ENCODE peak calls at places on chromosomes 7 and 10, in nine cellular contexts. B is AG10803; D is cardiac fibroblast; W is NCI-H1092; X is amniotic epithelial cell; T is fibroblast of mammary gland; E is activated CD8-positive, alpha-beta memory T cell treated with anti-CD3 and anti-CD28 coated beads, Interleukin-2, amount 50 U/mL, for 48 hours; H is GM23248; I is COR-L47. F is an unnamed sample.

GRCh38 chr10:120943542-120943941 is 92.4 kb downstream of the WDR11 start:
- DNase-seq in B (no peak), X (no peak), D (no peak), T (no peak), I (no peak), W (no peak), H (no peak), E (no peak), F (no peak)

GRCh38 chr7:130329466-130329865 is 15.2 kb upstream of the CPA5 start:
- DNase-seq in W (no peak), T (no peak), D (no peak), H (no peak), I (no peak), B (no peak), X (peak), E (no peak), F (no peak)

GRCh38 chr7:99997545-99998137 is 17.8 kb upstream of the ZKSCAN1 start:
- DNase-seq in W (peak), X (peak), E (peak), B (peak), T (peak), I (no peak), D (peak), H (peak), F (peak)

GRCh38 chr10:35005868-35006267 is 84.3 kb downstream of the CUL2 start:
- DNase-seq in E (no peak), D (peak), B (peak), T (peak), W (no peak), H (peak), X (peak), I (no peak), F (no peak)

GRCh38 chr10:80165173-80165572 is 32.6 kb downstream of the PLAC9 start:
- DNase-seq in E (no peak), D (peak), X (peak), T (peak), W (no peak), H (peak), B (no peak), I (no peak), F (no peak)

GRCh38 chr7:70178787-70179186 is 580.5 kb downstream of the AUTS2 start:
- DNase-seq in E (no peak), W (no peak), B (peak), X (no peak), I (peak), H (peak), T (peak), D (no peak), F (no peak)

GRCh38 chr10:6114299-6114698 is 25.5 kb downstream of the RBM17 start:
- DNase-seq in H (peak), W (no peak), I (no peak), E (no peak), D (no peak), T (no peak), X (peak), B (peak), F (no peak)

GRCh38 chr10:343231-344215 is 208.3 kb downstream of the ZMYND11 start:
- DNase-seq in W (no peak), X (no peak), H (no peak), E (peak), D (no peak), B (no peak), T (no peak), I (no peak), F (no peak)

GRCh38 chr7:44075296-44076075 is 6.8 kb downstream of the POLM start:
- DNase-seq in X (no peak), W (no peak), D (no peak), I (no peak), B (no peak), T (no peak), H (no peak), E (no peak), F (no peak)

GRCh38 chr7:119935418-119936025 is 337.5 kb upstream of the KCND2 start:
- DNase-seq in W (peak), D (peak), H (peak), X (peak), E (no peak), T (peak), I (peak), B (peak), F (no peak)

GRCh38 chr10:86019141-86019540 is 347.5 kb downstream of the GRID1 start:
- DNase-seq in B (no peak), H (no peak), W (no peak), D (no peak), X (no peak), E (no peak), T (no peak), I (no peak), F (no peak)

GRCh38 chr7:77684030-77684429 is 12.2 kb upstream of the RSBN1L start:
- DNase-seq in B (peak), T (peak), X (peak), I (no peak), W (no peak), E (no peak), D (peak), H (peak), F (no peak)

GRCh38 chr7:117138474-117138873 is 184.4 kb downstream of the WNT2 start:
- DNase-seq in B (no peak), X (no peak), E (no peak), I (no peak), T (no peak), W (no peak), D (no peak), H (no peak), F (no peak)

GRCh38 chr7:26397786-26398435 is 106.2 kb downstream of the SNX10 start:
- DNase-seq in I (no peak), E (no peak), W (no peak), D (peak), X (no peak), H (peak), T (no peak), B (peak), F (no peak)

GRCh38 chr7:1742555-1743303 is 72.7 kb downstream of the ELFN1 start:
- DNase-seq in B (peak), D (peak), W (peak), I (peak), H (peak), E (no peak), T (peak), X (no peak), F (peak)

GRCh38 chr10:11510714-11511113 is 100.7 kb downstream of the USP6NL start:
- DNase-seq in D (no peak), W (no peak), T (no peak), B (no peak), I (no peak), E (no peak), H (no peak), X (no peak), F (no peak)

GRCh38 chr10:104440221-104440620 is 86.6 kb downstream of the CFAP58 start:
- DNase-seq in T (peak), I (no peak), D (no peak), W (no peak), B (peak), X (no peak), E (no peak), H (no peak), F (no peak)

GRCh38 chr10:127922675-127923366 is 15.9 kb downstream of the PTPRE start:
- DNase-seq in X (peak), D (peak), W (no peak), I (no peak), E (no peak), B (peak), T (peak), H (peak), F (no peak)

GRCh38 chr10:132292972-132293415 is 14.8 kb downstream of the STK32C start:
- DNase-seq in H (no peak), W (peak), B (no peak), I (no peak), E (no peak), T (no peak), D (no peak), X (no peak), F (no peak)

GRCh38 chr7:141660259-141660658 is 41.7 kb downstream of the DENND11 start:
- DNase-seq in D (no peak), E (no peak), X (no peak), I (no peak), H (no peak), W (no peak), B (no peak), T (no peak), F (no peak)

GRCh38 chr10:63553031-63553430 is 31.8 kb downstream of the REEP3 start:
- DNase-seq in B (peak), I (no peak), E (no peak), D (peak), H (peak), T (peak), W (no peak), X (peak), F (no peak)

GRCh38 chr10:121422096-121422495 is 176.1 kb downstream of the FGFR2 start:
- DNase-seq in H (no peak), T (no peak), D (no peak), E (no peak), W (no peak), B (no peak), X (no peak), I (no peak), F (no peak)

GRCh38 chr10:90592903-90593302 is 264.9 kb downstream of the HTR7 start:
- DNase-seq in B (no peak), D (peak), I (peak), H (peak), W (peak), X (peak), T (peak), E (no peak), F (no peak)

GRCh38 chr7:20798081-20798693 is 11.5 kb upstream of the SP8 start:
- DNase-seq in D (no peak), T (no peak), X (peak), E (peak), W (peak), I (peak), B (peak), H (peak), F (no peak)

GRCh38 chr10:21292763-21293517 is 232.5 kb downstream of the SKIDA1 start:
- DNase-seq in H (peak), X (peak), W (no peak), B (peak), D (peak), T (peak), I (no peak), E (no peak), F (peak)

GRCh38 chr10:4372601-4373000 is 453.4 kb upstream of the AKR1E2 start:
- DNase-seq in T (peak), H (peak), B (peak), E (no peak), D (peak), I (no peak), X (peak), W (no peak), F (peak)

GRCh38 chr7:103964269-103964668 is 25.2 kb downstream of the RELN start:
- DNase-seq in T (no peak), D (no peak), H (no peak), B (no peak), W (no peak), X (no peak), E (no peak), I (no peak), F (no peak)

GRCh38 chr10:21174670-21175495 is 277.8 kb upstream of the NEBL start:
- DNase-seq in I (no peak), E (no peak), B (no peak), X (no peak), T (no peak), W (no peak), D (no peak), H (no peak), F (no peak)

GRCh38 chr7:131029002-131029401 is 295.0 kb upstream of the KLF14 start:
- DNase-seq in W (no peak), D (no peak), T (no peak), H (no peak), B (no peak), I (no peak), E (no peak), X (no peak), F (no peak)

GRCh38 chr7:2209146-2209960 is 23.4 kb downstream of the MAD1L1 start:
- DNase-seq in X (peak), E (peak), D (peak), H (peak), B (peak), I (peak), T (peak), W (peak), F (peak)

GRCh38 chr7:29377718-29378117 is 183.1 kb downstream of the CHN2 start:
- DNase-seq in X (no peak), I (peak), W (no peak), T (no peak), E (no peak), B (no peak), D (no peak), H (no peak), F (no peak)

GRCh38 chr7:77348371-77348813 is 67.8 kb downstream of the GSAP start:
- DNase-seq in H (peak), X (peak), B (peak), D (peak), W (no peak), T (peak), E (no peak), I (no peak), F (peak)

GRCh38 chr10:125123363-125124113 is 36.8 kb downstream of the CTBP2 start:
- DNase-seq in T (peak), E (no peak), W (no peak), I (peak), D (peak), B (peak), X (no peak), H (peak), F (peak)

GRCh38 chr7:112951070-112951469 is 135.6 kb downstream of the GPR85 start:
- DNase-seq in T (no peak), W (no peak), X (no peak), E (no peak), B (no peak), I (no peak), D (no peak), H (no peak), F (no peak)

GRCh38 chr7:148265896-148266295 is 324.7 kb upstream of the C7orf33 start:
- DNase-seq in W (no peak), E (no peak), H (no peak), T (no peak), D (no peak), B (no peak), X (no peak), I (no peak), F (no peak)

GRCh38 chr7:131861620-131862346 is 305.4 kb upstream of the PODXL start:
- DNase-seq in D (peak), T (no peak), H (peak), E (no peak), X (no peak), W (no peak), I (no peak), B (peak), F (no peak)

GRCh38 chr10:43892062-43892765 is 243.5 kb upstream of the ZNF32 start:
- DNase-seq in H (peak), W (no peak), X (peak), T (peak), I (no peak), B (peak), E (no peak), D (peak), F (no peak)

GRCh38 chr10:69239106-69239505 is 19.0 kb downstream of the HKDC1 start:
- DNase-seq in B (no peak), I (no peak), T (no peak), E (no peak), W (no peak), D (no peak), H (peak), X (no peak), F (no peak)

GRCh38 chr10:119903946-119904666 is 11.6 kb downstream of the SEC23IP start:
- DNase-seq in H (no peak), E (no peak), X (no peak), T (no peak), W (no peak), D (no peak), B (no peak), I (no peak), F (no peak)

F was measured in uterus.